ENCODE peak calls at places on chromosomes 1 and 21, in eight cellular contexts. Q, H, Z, S, L, T, B and O are unnamed samples.
A peak's percentile ranks its signal among the peaks of the same experiment; 100 is the strongest.

GRCh38 chr1:225882699-225883615 is 777 bp upstream of the TMEM63A start:
- DNase-seq in Q (peak; percentile 75), H (peak; percentile 65), Z (peak; percentile 66), S (peak; percentile 92), L (peak; percentile 61), T (no peak), B (peak; percentile 60), O (no peak)

GRCh38 chr1:174747613-174748012 is 252.1 kb upstream of the CACYBP start:
- DNase-seq in Q (no peak), H (no peak), Z (no peak), S (no peak), L (no peak), T (no peak), B (no peak), O (no peak)

GRCh38 chr1:218660678-218661053 is 315.5 kb downstream of the TGFB2 start:
- DNase-seq in Q (no peak), H (no peak), Z (no peak), S (no peak), L (no peak), T (no peak), B (no peak), O (peak; percentile 39)

GRCh38 chr1:12048376-12048775 is 14.7 kb upstream of the TNFRSF8 start:
- DNase-seq in Q (no peak), H (no peak), Z (no peak), S (no peak), L (no peak), T (no peak), B (no peak), O (no peak)

GRCh38 chr1:184504012-184504694 is 117.3 kb downstream of the C1orf21 start:
- DNase-seq in Q (no peak), H (no peak), Z (no peak), S (no peak), L (no peak), T (no peak), B (no peak), O (no peak)

GRCh38 chr1:36687312-36687711 is 204.6 kb upstream of the CSF3R start:
- DNase-seq in Q (no peak), H (no peak), Z (no peak), S (peak; percentile 31), L (no peak), T (no peak), B (no peak), O (no peak)

GRCh38 chr1:243471754-243472725 is 216.2 kb downstream of the SDCCAG8 start:
- DNase-seq in Q (no peak), H (no peak), Z (peak; percentile 39), S (no peak), L (no peak), T (no peak), B (no peak), O (no peak)

GRCh38 chr1:40818264-40818961 is 34.8 kb downstream of the KCNQ4 start:
- DNase-seq in Q (peak; percentile 65), H (peak; percentile 55), Z (peak; percentile 90), S (peak; percentile 92), L (peak; percentile 84), T (peak; percentile 62), B (peak; percentile 58), O (no peak)

GRCh38 chr1:29521846-29522580 is 285.7 kb downstream of the PTPRU start:
- DNase-seq in Q (no peak), H (no peak), Z (no peak), S (peak; percentile 81), L (no peak), T (peak; percentile 33), B (no peak), O (no peak)

GRCh38 chr1:186838380-186839076 is 9.8 kb downstream of the PLA2G4A start:
- DNase-seq in Q (no peak), H (no peak), Z (no peak), S (no peak), L (no peak), T (no peak), B (no peak), O (no peak)

GRCh38 chr1:117821782-117822447 is 107.5 kb downstream of the GDAP2 start:
- DNase-seq in Q (peak; percentile 58), H (no peak), Z (no peak), S (no peak), L (peak; percentile 19), T (no peak), B (no peak), O (peak; percentile 81)

GRCh38 chr1:64900916-64901315 is 65.4 kb downstream of the JAK1 start:
- DNase-seq in Q (no peak), H (no peak), Z (no peak), S (no peak), L (no peak), T (no peak), B (no peak), O (no peak)

GRCh38 chr21:39422468-39423241 is 22.9 kb downstream of the LCA5L start:
- DNase-seq in Q (no peak), H (no peak), Z (peak; percentile 17), S (no peak), L (no peak), T (no peak), B (no peak), O (no peak)

GRCh38 chr1:17635811-17636210 is 96.3 kb downstream of the ARHGEF10L start:
- DNase-seq in Q (no peak), H (peak; percentile 37), Z (no peak), S (no peak), L (peak; percentile 37), T (no peak), B (peak; percentile 55), O (no peak)

GRCh38 chr1:42379794-42380616 is 587 bp upstream of the RIMKLA start:
- DNase-seq in Q (no peak), H (no peak), Z (peak; percentile 54), S (no peak), L (no peak), T (no peak), B (peak; percentile 31), O (no peak)

GRCh38 chr1:234662148-234662547 is 52.2 kb upstream of the IRF2BP2 start:
- DNase-seq in Q (no peak), H (no peak), Z (no peak), S (no peak), L (peak; percentile 61), T (no peak), B (no peak), O (no peak)
- TF ChIP-seq CTCF in Q (no peak), H (no peak), Z (no peak), S (no peak), L (no peak), T (no peak), B (no peak), O (no peak)

DNA sequence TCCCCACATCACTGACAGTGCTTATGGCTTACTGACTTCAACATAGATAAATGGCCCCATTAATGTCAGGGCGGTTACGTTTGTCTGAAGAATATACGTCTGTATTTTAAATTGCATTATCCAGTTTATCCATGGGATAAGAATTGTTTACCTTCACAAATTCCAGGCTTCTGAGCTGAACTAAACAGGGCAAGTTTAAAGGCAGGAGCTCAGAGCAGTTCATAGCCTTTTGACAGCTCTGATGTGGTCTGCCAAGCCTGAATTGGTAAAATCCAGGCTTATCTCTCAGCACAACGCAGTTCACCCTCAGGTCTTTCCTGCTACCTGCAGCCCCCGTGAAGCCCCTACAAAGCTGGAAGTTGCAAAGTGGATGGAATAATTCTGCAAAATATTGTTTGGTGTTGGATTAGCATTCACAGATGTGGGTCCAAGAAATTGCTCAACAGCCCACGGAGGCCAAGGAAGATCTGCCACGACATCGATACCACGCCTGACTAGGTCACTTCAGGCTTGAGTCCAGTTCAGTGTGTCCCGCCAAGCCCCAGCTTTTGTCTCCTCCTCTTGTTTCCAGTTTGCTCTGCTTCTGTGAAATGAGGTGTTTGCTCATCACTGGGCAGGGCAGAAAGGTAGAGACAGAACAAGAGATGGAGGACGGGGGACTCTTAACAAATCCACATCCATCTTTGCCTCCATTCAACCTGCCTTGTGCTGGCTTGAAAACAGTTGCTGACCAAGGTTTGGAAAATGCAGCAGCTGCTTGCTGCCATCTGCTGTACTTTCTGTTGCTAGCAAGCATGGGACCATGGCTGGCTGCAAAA is 79.8 kb upstream of the GREM2 start:
- DNase-seq in Q (peak; percentile 14), H (peak; percentile 60), Z (no peak), S (peak; percentile 88), L (peak; percentile 19), T (no peak), B (no peak), O (peak; percentile 47)
- TF ChIP-seq CTCF in Q (no peak), H (peak; percentile 15), Z (no peak), S (no peak), L (peak; percentile 61), T (no peak), B (peak; percentile 34), O (peak; percentile 99)

DNA sequence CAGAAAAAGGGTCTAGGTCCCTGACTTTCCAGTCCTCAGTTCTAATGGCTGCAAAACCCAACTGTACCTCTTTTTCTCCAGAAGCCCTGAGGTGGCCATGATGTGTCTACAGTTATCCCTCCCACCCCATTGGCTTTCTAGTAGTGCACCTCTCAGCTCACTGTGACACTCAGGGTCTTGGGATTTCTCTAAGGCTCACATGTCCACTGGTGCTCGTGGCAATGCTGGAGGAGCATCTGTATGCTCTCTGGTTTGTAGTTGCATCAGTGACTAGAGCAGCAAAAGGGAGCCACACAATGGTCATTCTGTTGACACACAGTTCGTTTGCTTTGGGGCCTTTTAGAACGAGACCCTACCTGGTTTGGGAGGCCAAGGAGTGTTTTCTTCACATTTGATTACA is 81.6 kb upstream of the SYT6 start:
- DNase-seq in Q (no peak), H (no peak), Z (no peak), S (no peak), L (no peak), T (no peak), B (no peak), O (no peak)
- TF ChIP-seq CTCF in Q (no peak), H (no peak), Z (no peak), S (no peak), L (no peak), T (no peak), B (no peak), O (no peak)

GRCh38 chr21:19508844-19509243 is 1105.3 kb upstream of the TMPRSS15 start:
- DNase-seq in Q (no peak), H (no peak), Z (no peak), S (no peak), L (no peak), T (no peak), B (no peak), O (no peak)

GRCh38 chr21:19510057-19510456 is 1106.5 kb upstream of the TMPRSS15 start:
- DNase-seq in Q (no peak), H (no peak), Z (no peak), S (no peak), L (no peak), T (no peak), B (no peak), O (no peak)

GRCh38 chr21:19507682-19508260 is 1104.2 kb upstream of the TMPRSS15 start:
- DNase-seq in Q (no peak), H (no peak), Z (no peak), S (no peak), L (no peak), T (no peak), B (no peak), O (no peak)

GRCh38 chr21:19508442-19508841 is 1104.9 kb upstream of the TMPRSS15 start:
- DNase-seq in Q (no peak), H (no peak), Z (no peak), S (no peak), L (no peak), T (no peak), B (no peak), O (no peak)

DNA sequence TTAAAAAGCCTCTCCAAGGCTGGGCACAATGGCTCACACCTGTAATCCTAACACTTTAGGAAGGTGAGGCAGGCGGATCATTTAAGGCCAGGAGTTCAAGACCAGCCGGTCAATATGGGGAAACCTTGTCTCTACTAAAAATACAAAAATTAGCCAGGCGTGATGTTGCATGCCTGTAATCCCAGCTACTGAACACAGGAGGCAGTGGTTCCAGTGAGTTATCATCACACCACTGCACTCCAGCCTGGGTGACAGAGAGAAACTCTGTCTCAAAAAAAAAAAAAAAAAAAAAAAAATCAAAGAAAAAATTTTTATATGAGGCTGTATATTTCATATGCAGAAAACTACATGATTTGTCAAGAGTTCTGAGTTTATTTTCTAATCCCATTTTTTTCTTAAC is 1107.1 kb upstream of the TMPRSS15 start:
- DNase-seq in Q (no peak), H (no peak), Z (no peak), S (no peak), L (no peak), T (no peak), B (no peak), O (no peak)
- TF ChIP-seq CTCF in Q (no peak), H (no peak), Z (no peak), S (no peak), L (no peak), T (no peak), B (no peak), O (no peak)